ENCODE peak calls at places on chromosomes 2 and 18, in four cellular contexts. Y is GM23248; B is activated CD4-positive, alpha-beta T cell treated with anti-CD3 and anti-CD28 coated beads, Interleukin-2, amount 10 ng/mL, durations not matched to agents 7 days and 5 days; I is mesenchymal stem cell. V is an unnamed sample.

GRCh38 chr2:213001285-213001910 is 150.0 kb downstream of the IKZF2 start:
- DNase-seq in Y (peak; percentile 11), B (no peak), I (no peak), V (no peak)

GRCh38 chr18:6486313-6486712 is 71.6 kb upstream of the L3MBTL4 start:
- DNase-seq in Y (no peak), B (no peak), I (no peak), V (no peak)

GRCh38 chr2:179561702-179562101 is 297.1 kb upstream of the SESTD1 start:
- DNase-seq in Y (no peak), B (no peak), I (no peak), V (no peak)

GRCh38 chr2:12055219-12055618 is 308.8 kb downstream of the LPIN1 start:
- DNase-seq in Y (no peak), B (no peak), I (no peak), V (no peak)

GRCh38 chr18:32549248-32549842 is 78.7 kb upstream of the GAREM1 start:
- DNase-seq in Y (peak; percentile 57), B (peak; percentile 49), I (peak; percentile 56), V (peak; percentile 11)

GRCh38 chr2:40394597-40394996 is 57.3 kb downstream of the SLC8A1 start:
- DNase-seq in Y (peak; percentile 8), B (no peak), I (no peak), V (no peak)

GRCh38 chr2:154616659-154617058 is 81.8 kb upstream of the KCNJ3 start:
- DNase-seq in Y (no peak), B (no peak), I (no peak), V (no peak)

GRCh38 chr2:101759162-101759561 is 61.7 kb downstream of the MAP4K4 start:
- DNase-seq in Y (peak; percentile 94), B (no peak), I (peak; percentile 98), V (no peak)

GRCh38 chr2:55482186-55482945 is 37.2 kb upstream of the CFAP36 start:
- DNase-seq in Y (peak; percentile 58), B (no peak), I (peak; percentile 68), V (no peak)

GRCh38 chr18:48153641-48154481 is 223.4 kb upstream of the SMAD2 start:
- DNase-seq in Y (peak; percentile 72), B (no peak), I (peak; percentile 65), V (no peak)

GRCh38 chr18:10135302-10135926 is 221.6 kb downstream of the VAPA start:
- DNase-seq in Y (peak; percentile 17), B (no peak), I (no peak), V (no peak)

GRCh38 chr2:64291181-64291580 is 147.0 kb upstream of the PELI1 start:
- DNase-seq in Y (peak; percentile 94), B (no peak), I (peak; percentile 74), V (no peak)

GRCh38 chr2:210167227-210167626 is 4.0 kb downstream of the KANSL1L start:
- DNase-seq in Y (peak; percentile 32), B (no peak), I (no peak), V (no peak)

GRCh38 chr2:179948058-179948457 is 59.0 kb downstream of the CWC22 start:
- DNase-seq in Y (no peak), B (no peak), I (no peak), V (no peak)

GRCh38 chr2:28802975-28803429 is 7.6 kb upstream of the SPDYA start:
- DNase-seq in Y (peak; percentile 48), B (no peak), I (peak; percentile 71), V (no peak)

GRCh38 chr2:226327830-226328229 is 471.8 kb downstream of the IRS1 start:
- DNase-seq in Y (no peak), B (no peak), I (no peak), V (no peak)

GRCh38 chr2:185417688-185418087 is 320.9 kb upstream of the FSIP2 start:
- DNase-seq in Y (no peak), B (no peak), I (no peak), V (no peak)

GRCh38 chr2:28174211-28174610 is 218.4 kb upstream of the FOSL2 start:
- DNase-seq in Y (no peak), B (no peak), I (no peak), V (no peak)

GRCh38 chr2:100968146-100969145 is 33.6 kb upstream of the RPL31 start:
- DNase-seq in Y (no peak), B (no peak), I (no peak), V (no peak)

GRCh38 chr2:224145751-224146355 is 106.8 kb upstream of the SERPINE2 start:
- DNase-seq in Y (peak; percentile 91), B (no peak), I (peak; percentile 91), V (no peak)

V was measured in GM12892.